ENCODE peak calls at places on chromosomes 13 and 19, in six cellular contexts. I is thyroid gland, O is tibial artery, V is AG04449, B is AG10803, D is mammary epithelial cell. C is an unnamed sample.

GRCh38 chr19:37983916-37984315 is 76.9 kb downstream of the SIPA1L3 start:
- DNase-seq in I (no peak), V (no peak), O (no peak), D (peak; percentile 95), B (no peak), C (no peak)

GRCh38 chr13:46149272-46150133 is 32.5 kb downstream of the LCP1 start:
- DNase-seq in B (peak; percentile 6), I (no peak), D (peak; percentile 84), O (no peak), V (no peak), C (no peak)

GRCh38 chr13:70457474-70457873 is 349.2 kb upstream of the KLHL1 start:
- DNase-seq in B (no peak), D (no peak), O (no peak), V (no peak), I (no peak), C (no peak)

GRCh38 chr19:8308891-8309291 is 733 bp upstream of the CD320 start:
- DNase-seq in V (no peak), D (no peak), B (no peak), O (no peak), I (no peak), C (no peak)

GRCh38 chr19:1658446-1659433 is 6.3 kb upstream of the TCF3 start:
- DNase-seq in I (no peak), D (no peak), B (no peak), O (no peak), V (no peak), C (no peak)

GRCh38 chr13:28022848-28023518 is 34.5 kb upstream of the URAD start:
- DNase-seq in I (peak; percentile 50), D (no peak), B (peak; percentile 28), V (no peak), O (no peak), C (no peak)

GRCh38 chr13:105442941-105443340 is 1092.5 kb downstream of the EFNB2 start:
- DNase-seq in O (no peak), V (peak; percentile 96), B (peak; percentile 94), D (peak; percentile 99), I (no peak), C (peak; percentile 96)

GRCh38 chr13:40371531-40372125 is 294.8 kb downstream of the FOXO1 start:
- DNase-seq in D (no peak), I (peak; percentile 53), V (no peak), O (no peak), B (no peak), C (no peak)

GRCh38 chr13:111502957-111503356 is 182.5 kb downstream of the TEX29 start:
- DNase-seq in V (no peak), B (no peak), O (no peak), I (no peak), D (no peak), C (no peak)

GRCh38 chr19:2475018-2475701 is 767 bp upstream of the GADD45B start:
- DNase-seq in I (peak; percentile 67), D (peak; percentile 62), B (peak; percentile 58), O (peak; percentile 55), V (no peak), C (no peak)

GRCh38 chr13:30736461-30736860 is 1.1 kb downstream of the ALOX5AP start:
- DNase-seq in B (no peak), I (no peak), O (no peak), V (no peak), D (no peak), C (no peak)

GRCh38 chr13:39612023-39612637 is 9.1 kb upstream of the LHFPL6 start:
- DNase-seq in I (peak; percentile 81), V (no peak), O (peak; percentile 85), B (peak; percentile 77), D (peak; percentile 39), C (peak; percentile 33)

GRCh38 chr19:55519461-55520311 is 17.2 kb downstream of the SBK2 start:
- DNase-seq in O (no peak), V (peak; percentile 71), B (peak; percentile 72), I (no peak), D (peak; percentile 77), C (peak; percentile 35)

GRCh38 chr13:35978607-35979316 is 152.4 kb downstream of the DCLK1 start:
- DNase-seq in D (peak; percentile 49), V (no peak), B (peak; percentile 73), O (peak; percentile 49), I (peak; percentile 9), C (no peak)

GRCh38 chr19:1244693-1245451 is 3.3 kb downstream of the ATP5F1D start:
- DNase-seq in I (peak; percentile 89), B (no peak), O (no peak), V (no peak), D (no peak), C (no peak)

GRCh38 chr19:49891393-49891792 is 5.3 kb downstream of the IL4I1 start:
- DNase-seq in D (no peak), I (no peak), V (no peak), O (no peak), B (no peak), C (no peak)

GRCh38 chr19:29596885-29597525 is 9.1 kb upstream of the POP4 start:
- DNase-seq in D (no peak), B (peak; percentile 21), V (no peak), I (no peak), O (no peak), C (no peak)

GRCh38 chr13:50124536-50125305 is 109.5 kb downstream of the KCNRG start:
- DNase-seq in V (no peak), B (peak; percentile 46), O (peak; percentile 97), I (peak; percentile 36), D (peak; percentile 52), C (no peak)

GRCh38 chr19:24074720-24075119 is 12.3 kb upstream of the ZNF254 start:
- DNase-seq in O (no peak), I (no peak), D (peak; percentile 57), V (no peak), B (peak; percentile 64), C (peak; percentile 38)

GRCh38 chr19:36152061-36152885 is at the start of gene COX7A1:
- DNase-seq in D (no peak), B (peak; percentile 59), I (peak; percentile 65), V (no peak), O (peak; percentile 85), C (no peak)

GRCh38 chr13:54657588-54657987 is 1629.0 kb downstream of the OLFM4 start:
- DNase-seq in I (no peak), V (no peak), B (no peak), D (no peak), O (no peak), C (no peak)

GRCh38 chr19:7705387-7706187 is 3.7 kb upstream of the FCER2 start:
- DNase-seq in I (peak; percentile 8), D (no peak), V (no peak), O (peak; percentile 45), B (no peak), C (no peak)

GRCh38 chr13:83121904-83122303 is 760.4 kb downstream of the SLITRK1 start:
- DNase-seq in I (no peak), V (no peak), O (no peak), B (no peak), D (no peak), C (no peak)

GRCh38 chr19:51796195-51796679 is 1.3 kb downstream of the FPR3 start:
- DNase-seq in D (no peak), V (no peak), O (peak; percentile 58), B (no peak), I (no peak), C (no peak)
- H3K4me3 ChIP-seq in D (no peak overlapping the region), V (no peak overlapping the region), O (no peak overlapping the region), B (no peak overlapping the region), I (no peak overlapping the region), C (no peak overlapping the region)

DNA sequence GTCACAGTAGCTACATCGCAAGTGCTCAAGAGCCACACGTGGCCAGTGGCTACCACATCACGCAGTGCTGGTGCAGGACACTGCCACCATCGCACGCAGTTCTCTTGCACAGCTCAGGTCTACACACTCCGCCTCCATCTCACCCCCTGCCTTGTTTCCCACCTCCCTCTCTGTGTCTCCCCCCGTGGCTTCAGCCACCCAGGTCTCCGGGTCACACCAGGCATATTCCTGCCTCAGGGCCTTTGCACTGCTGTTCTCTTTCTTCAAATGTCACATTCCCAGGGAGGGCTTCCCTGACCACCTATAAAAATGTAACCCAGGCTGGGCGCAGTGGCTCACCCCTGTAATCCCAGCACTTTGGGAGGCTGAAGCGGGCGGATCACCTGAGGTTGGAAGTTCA is 10.6 kb downstream of the CCDC8 start:
- DNase-seq in D (no peak), I (no peak), O (no peak), V (no peak), B (no peak), C (no peak)
- H3K4me3 ChIP-seq in D (no peak overlapping the region), I (no peak overlapping the region), O (no peak overlapping the region), V (no peak overlapping the region), B (no peak overlapping the region), C (no peak overlapping the region)

DNA sequence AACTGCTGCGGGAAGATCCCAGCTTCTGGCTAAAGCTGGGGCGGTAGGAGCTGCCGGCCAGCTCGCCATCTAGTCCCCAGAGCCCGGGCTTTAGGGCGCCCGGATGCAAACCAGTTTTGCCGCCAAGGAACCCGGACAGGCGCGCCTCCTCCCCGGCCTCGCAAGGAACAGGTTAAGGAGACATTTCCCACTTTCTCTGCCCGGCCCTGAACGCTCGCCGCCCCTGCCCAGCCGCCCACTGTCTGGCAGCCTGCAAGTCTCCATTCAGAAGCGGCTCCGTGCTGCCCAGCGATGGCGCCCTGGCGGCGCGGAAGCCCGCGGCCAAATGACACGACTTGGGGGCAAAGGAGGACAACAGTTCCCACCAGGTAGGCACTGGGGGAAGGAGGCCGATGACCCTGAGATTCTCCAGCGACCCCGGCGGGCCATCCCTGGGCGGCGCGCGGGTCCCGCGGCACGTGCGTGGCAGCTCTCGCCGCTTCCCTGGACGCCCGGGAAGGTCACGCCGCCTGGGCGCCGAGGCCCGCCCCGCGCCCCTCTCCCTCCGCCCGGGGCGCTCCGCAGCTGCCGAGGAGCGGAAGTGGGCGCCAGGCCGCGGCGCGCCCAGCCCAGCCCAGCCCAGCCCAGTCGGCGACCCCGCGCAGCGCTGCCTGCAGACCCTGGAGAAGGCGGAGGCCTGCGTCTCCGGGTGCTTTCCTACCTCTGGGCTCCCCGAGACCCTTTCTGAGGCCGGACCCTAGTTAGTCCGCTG is 42.2 kb upstream of the HNRNPA1L2 start:
- DNase-seq in B (peak; percentile 6), O (no peak), I (peak; percentile 46), V (no peak), D (peak; percentile 32), C (no peak)
- H3K4me3 ChIP-seq in B (peak overlapping the region; percentile 37), O (peak overlapping the region; percentile 61), I (peak overlapping the region; percentile 72), V (peak overlapping the region; percentile 64), D (peak overlapping the region; percentile 67), C (peak overlapping the region; percentile 54)

DNA sequence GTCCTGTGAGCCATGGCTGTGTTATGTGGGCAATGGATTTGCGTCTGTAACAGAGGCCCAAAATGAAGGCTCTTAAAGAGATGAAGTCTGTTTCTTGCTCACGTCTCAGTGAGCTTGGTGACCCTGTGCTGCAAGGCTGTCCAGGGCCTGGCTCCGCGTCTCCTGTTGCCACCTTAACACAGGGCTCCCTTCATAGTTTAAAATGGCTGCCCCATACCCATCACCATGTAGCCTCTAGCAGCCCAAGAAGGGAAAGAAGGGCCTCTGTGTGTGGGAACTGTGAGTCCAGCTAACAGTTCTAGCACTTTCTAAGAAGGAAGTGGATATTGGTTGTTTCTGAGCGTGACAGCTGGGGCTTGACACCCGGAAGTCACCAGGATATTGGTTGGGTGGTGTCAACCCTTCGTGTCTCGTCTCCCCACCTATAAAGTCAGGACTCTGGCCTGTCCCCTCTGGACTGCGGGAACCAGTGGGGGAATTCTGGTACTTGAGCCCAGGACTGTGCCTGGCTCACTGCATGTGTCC is 20.9 kb downstream of the TMED1 start:
- DNase-seq in B (no peak), D (no peak), I (no peak), O (no peak), V (no peak), C (no peak)
- H3K4me3 ChIP-seq in B (peak overlapping the region; percentile 97), D (no peak overlapping the region), I (no peak overlapping the region), O (no peak overlapping the region), V (peak overlapping the region; percentile 96), C (no peak overlapping the region)